ENCODE peak calls at places on chromosomes 16 and 17, in five cellular contexts. N is fibroblast of the aortic adventitia; X is choroid plexus epithelial cell; Q is prostate gland; U is CD8-positive, alpha-beta T cell. V is an unnamed sample.

GRCh38 chr17:78817123-78817522 is 23.5 kb downstream of the USP36 start:
- DNase-seq in N (no peak), X (no peak), Q (no peak), U (peak), V (no peak)

GRCh38 chr17:31663576-31663975 is 195.5 kb downstream of the COPRS start:
- DNase-seq in N (peak), X (peak), Q (no peak), U (no peak), V (no peak)

GRCh38 chr17:36149296-36149820 is 27.1 kb downstream of the TBC1D3B start:
- DNase-seq in N (peak), X (peak), Q (no peak), U (no peak), V (peak)

GRCh38 chr17:71237903-71238538 is 882.8 kb upstream of the SOX9 start:
- DNase-seq in N (peak), X (peak), Q (no peak), U (no peak), V (peak)

GRCh38 chr16:56337131-56337857 is 88.1 kb downstream of the AMFR start:
- DNase-seq in N (no peak), X (no peak), Q (no peak), U (no peak), V (no peak)

GRCh38 chr17:34261568-34261967 is 6.5 kb downstream of the CCL2 start:
- DNase-seq in N (no peak), X (no peak), Q (no peak), U (no peak), V (no peak)

GRCh38 chr17:17395885-17396284 is 80.9 kb upstream of the MED9 start:
- DNase-seq in N (no peak), X (no peak), Q (no peak), U (no peak), V (no peak)

GRCh38 chr17:80779961-80780380 is 211.7 kb upstream of the CHMP6 start:
- DNase-seq in N (peak), X (peak), Q (no peak), U (no peak), V (peak)

GRCh38 chr17:412211-413015 is 59.8 kb upstream of the RPH3AL start:
- DNase-seq in N (peak), X (peak), Q (peak), U (peak), V (peak)

GRCh38 chr17:21275047-21275578 is 9.4 kb upstream of the MAP2K3 start:
- DNase-seq in N (no peak), X (no peak), Q (no peak), U (no peak), V (no peak)

GRCh38 chr16:21300309-21301167 is 22.4 kb upstream of the CRYM start:
- DNase-seq in N (peak), X (peak), Q (peak), U (no peak), V (peak)

GRCh38 chr17:63675607-63676539 is 24.1 kb downstream of the LIMD2 start:
- DNase-seq in N (peak), X (peak), Q (peak), U (no peak), V (peak)

GRCh38 chr16:16158741-16159374 is 64.4 kb downstream of the ABCC6 start:
- DNase-seq in N (no peak), X (peak), Q (no peak), U (no peak), V (no peak)

GRCh38 chr16:17367932-17368331 is 102.8 kb downstream of the XYLT1 start:
- DNase-seq in N (no peak), X (peak), Q (no peak), U (no peak), V (peak)

GRCh38 chr17:7841622-7842379 is 7.8 kb downstream of the KDM6B start:
- DNase-seq in N (peak), X (peak), Q (peak), U (peak), V (peak)

GRCh38 chr16:54282923-54283734 is 3.5 kb downstream of the IRX3 start:
- DNase-seq in N (no peak), X (no peak), Q (no peak), U (no peak), V (no peak)

GRCh38 chr16:65809627-65810026 is 556.9 kb upstream of the CDH5 start:
- DNase-seq in N (no peak), X (no peak), Q (peak), U (no peak), V (no peak)

GRCh38 chr17:39629494-39629880 is 2.7 kb downstream of the PPP1R1B start:
- DNase-seq in N (no peak), X (no peak), Q (no peak), U (no peak), V (no peak)

GRCh38 chr17:39629894-39630293 is 3.1 kb downstream of the PPP1R1B start:
- DNase-seq in N (no peak), X (no peak), Q (no peak), U (peak), V (no peak)

GRCh38 chr17:39627170-39627716 is 491 bp downstream of the PPP1R1B start:
- DNase-seq in N (no peak), X (no peak), Q (no peak), U (no peak), V (no peak)

GRCh38 chr17:39627717-39628516 is 1.2 kb downstream of the PPP1R1B start:
- DNase-seq in N (no peak), X (no peak), Q (no peak), U (no peak), V (no peak)

DNA sequence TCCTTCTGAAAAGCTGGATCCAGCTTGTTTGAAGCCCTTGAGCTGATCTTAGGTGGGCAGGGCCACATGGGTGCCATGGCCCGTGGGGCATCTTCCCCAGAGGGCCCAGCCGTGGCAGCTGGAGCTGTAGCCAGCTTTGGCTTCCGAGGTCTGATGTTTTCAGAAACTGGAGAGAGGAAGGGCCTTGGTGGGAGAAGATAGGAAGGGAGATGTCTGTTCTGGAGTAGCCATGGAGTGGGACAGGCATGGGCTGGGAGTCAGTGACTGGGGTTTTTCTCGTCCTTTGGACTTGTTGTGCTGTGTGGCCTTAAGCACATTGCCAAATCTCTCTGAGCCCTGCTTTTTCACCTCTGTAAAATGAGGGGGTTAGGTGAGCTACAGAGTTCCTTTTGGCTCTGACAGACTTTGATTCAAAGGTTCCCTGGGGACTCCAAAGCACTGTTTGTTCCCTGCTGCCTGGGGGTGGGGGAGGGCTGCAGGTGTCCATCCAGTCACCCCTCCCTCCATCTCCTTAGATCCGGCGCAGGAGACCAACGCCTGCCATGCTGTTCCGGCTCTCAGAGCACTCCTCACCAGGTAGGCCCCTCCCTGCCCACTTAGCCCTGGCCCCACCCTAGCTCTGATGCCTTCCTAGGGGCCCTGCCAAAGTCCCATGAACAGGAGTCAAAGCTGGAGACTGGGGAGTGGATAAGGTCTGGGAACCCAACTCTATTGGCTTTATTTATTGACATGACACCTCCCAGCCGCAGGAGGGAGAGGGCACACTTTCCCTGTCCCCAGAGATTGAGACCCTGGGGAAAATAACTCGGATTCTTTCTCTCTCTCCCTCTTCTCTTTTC is 2.1 kb downstream of the PPP1R1B start:
- DNase-seq in N (no peak), X (no peak), Q (peak), U (no peak), V (no peak)
- H3K4me3 ChIP-seq in N (no peak), X (no peak), Q (no peak), U (no peak), V (no peak)

DNA sequence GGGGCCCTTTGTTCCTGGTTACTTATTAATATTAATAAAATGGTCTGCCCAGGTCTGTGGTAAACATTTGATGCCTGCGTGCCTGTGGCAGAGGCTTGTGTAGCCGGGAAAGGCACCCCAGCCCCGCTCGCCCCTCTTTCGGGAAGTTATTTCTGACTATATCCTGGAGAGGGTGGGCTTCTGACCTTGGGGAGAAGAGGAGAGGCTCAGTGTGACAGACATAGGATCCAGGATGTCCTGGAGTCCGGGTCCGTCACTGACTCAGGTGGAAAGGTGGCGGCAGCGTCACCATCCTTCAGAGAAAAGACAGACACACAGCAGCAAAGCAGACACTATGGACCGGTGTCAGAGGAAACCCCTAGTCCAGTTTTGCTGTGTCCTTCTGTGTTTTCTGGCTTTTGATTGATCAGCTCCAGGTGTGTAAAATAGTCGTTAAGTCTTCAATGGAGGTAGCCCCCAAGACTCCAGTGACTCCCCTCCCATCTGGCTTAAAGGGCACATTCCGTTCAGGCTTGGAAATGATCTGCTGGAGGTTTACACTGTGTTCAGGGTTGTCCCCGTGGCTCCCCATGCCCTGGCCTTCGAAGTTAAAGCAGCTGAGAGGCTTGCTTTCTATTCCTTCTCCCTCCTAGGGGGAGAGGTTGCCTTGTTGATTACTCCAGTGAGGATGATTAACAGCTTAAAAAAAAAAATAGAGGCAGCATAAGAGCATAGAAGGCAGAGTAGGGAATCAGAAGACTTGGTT is 81.6 kb downstream of the CCDC182 start:
- DNase-seq in N (no peak), X (no peak), Q (no peak), U (no peak), V (no peak)
- TF ChIP-seq CTCF in N (no peak), X (no peak), Q (no peak), U (no peak), V (no peak)

DNA sequence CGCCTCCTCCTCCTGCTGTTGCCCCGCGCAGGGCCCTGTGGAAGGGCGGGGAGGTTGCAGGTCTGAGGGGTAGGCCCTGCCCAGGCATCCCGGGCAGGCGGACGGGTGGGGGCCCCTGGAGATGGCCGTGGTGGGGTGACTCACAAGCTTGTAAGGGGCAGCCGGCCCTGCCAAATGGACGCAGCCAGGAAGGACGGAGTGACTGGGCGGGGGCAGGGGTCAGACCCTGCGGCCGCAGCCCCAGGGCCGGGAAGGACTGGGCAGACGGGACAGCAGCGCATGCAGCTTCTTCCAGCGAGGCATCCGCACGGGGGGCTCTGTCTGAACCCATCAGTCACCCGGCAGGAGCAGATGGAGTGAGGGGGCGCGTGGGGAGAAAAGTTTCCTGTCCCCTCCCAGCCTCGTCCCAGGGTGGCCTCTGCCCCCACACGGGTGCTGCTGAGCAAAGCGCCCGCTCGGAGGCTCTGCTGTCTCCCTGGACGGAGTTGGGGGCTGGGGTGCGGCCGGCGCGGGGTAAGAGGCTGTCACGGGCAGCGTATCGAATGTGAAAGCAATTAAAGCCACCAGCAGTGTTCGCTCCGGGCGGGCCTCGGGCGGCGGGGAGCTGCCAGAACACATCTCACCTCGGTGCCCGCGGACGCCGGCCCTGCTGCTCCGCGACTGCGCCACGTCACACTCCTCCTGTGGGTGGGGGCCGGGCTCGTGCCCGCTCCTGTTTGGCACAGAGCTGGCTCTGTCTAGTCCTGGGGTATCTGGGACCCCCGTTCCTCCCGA is 5.4 kb upstream of the PRR35 start:
- DNase-seq in N (peak), X (no peak), Q (peak), U (no peak), V (peak)
- H3K4me3 ChIP-seq in N (peak), X (no peak), Q (no peak), U (no peak), V (peak)

DNA sequence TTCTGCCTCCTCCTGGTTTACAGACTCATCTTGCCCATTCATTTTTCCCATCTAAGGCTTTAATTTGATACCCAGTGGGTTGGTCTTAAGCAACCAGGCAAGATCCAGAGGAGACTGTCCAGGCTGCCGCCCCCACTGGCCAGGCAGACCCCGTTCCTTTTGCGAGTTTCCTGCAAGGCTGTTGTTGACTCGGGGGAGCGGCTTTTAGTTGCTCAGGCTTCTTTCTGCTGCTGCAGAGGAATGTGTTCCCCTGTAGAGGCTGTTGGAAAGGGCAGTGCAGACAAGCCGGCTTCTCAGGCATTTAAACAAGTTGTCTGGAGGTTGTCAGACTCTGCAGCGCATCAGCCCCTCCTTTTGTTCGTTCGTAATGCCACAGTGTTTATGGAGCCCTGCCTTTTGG is 231.2 kb downstream of the PRKCA start:
- DNase-seq in N (peak), X (peak), Q (peak), U (no peak), V (no peak)
- TF ChIP-seq CTCF in N (no peak), X (peak), Q (no peak), U (no peak), V (no peak)

DNA sequence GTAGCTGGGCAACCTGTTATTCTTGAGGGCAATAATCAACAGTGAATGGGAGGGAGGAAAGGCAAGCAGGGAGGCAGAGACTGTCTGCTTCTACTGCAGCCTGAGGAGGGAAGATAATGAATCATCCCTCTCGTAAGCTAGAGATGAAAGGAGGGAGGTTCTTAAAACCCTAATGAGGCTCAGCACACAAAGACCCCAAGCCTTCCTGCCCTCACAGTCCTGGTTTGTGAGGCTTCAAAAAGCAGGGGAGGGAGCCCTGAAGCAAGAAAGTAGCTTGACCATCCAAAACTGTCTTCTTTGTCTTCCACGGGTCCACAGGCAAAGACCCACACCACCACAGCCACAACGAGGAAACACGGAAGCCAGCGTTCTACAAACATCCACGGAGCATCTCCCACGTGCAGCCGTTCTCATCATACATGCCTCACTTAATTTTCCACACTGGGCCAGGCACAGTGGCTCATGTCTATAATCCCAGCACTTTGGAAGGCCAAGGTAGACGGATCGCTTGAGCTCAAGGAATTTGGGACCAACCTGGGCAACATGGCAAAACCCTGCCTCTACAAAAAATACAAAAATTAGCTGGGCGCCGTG is 1.7 kb downstream of the PIK3R5 start:
- DNase-seq in N (no peak), X (no peak), Q (no peak), U (peak), V (no peak)
- H3K4me3 ChIP-seq in N (no peak), X (no peak), Q (no peak), U (peak), V (no peak)

GRCh38 chr17:40363480-40363838 is 1.1 kb downstream of the GJD3 start:
- DNase-seq in N (no peak), X (peak), Q (no peak), U (no peak), V (peak)

GRCh38 chr17:40361925-40362695 is 2.4 kb downstream of the GJD3 start:
- DNase-seq in N (no peak), X (no peak), Q (no peak), U (no peak), V (no peak)

GRCh38 chr17:40361063-40361924 is 3.2 kb downstream of the GJD3 start:
- DNase-seq in N (no peak), X (no peak), Q (no peak), U (no peak), V (no peak)

GRCh38 chr17:40364121-40364861 is at the start of gene GJD3:
- DNase-seq in N (no peak), X (peak), Q (no peak), U (no peak), V (no peak)

DNA sequence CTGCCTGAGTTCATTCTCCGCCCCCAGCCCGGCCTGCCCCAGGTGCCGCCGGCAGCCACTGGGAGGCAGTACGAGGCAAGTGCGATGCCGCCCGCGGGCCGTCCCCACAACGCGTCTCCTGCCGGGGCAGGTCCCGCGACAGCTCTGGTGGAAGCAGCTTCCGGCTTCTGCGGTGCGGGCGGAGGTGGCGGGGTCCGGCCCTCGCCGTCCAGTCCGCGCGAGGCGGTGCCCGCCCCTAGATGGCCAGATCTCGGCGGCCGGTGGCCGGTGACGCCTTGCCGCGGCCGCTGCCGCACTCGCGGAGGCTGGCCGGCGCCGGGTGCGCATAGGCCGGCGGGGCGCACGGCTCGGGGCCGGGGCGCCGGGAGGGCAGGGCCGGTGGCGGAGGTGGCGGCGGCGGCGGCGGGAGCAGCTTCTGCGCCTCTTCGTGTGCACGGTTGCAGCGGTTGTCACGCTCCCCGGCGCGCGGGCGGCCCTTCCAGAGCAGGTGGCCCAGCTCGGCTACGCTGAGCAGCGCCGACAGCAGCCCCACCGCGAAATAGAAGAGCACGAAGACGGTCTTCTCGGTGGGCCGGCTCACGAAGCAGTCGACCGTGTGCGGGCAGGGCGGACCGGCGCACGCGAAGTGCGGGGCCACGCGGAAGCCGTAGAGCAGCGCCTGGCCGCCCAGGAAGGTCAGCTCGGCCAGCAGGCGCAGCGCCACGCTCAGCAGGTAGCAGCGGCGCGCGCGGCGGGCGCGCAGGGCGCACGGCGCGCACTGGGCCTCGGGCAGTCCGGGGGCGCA is 1.6 kb downstream of the GJD3 start:
- DNase-seq in N (peak), X (peak), Q (no peak), U (peak), V (peak)
- TF ChIP-seq CTCF in N (peak), X (peak), Q (no peak), U (peak), V (peak)

DNA sequence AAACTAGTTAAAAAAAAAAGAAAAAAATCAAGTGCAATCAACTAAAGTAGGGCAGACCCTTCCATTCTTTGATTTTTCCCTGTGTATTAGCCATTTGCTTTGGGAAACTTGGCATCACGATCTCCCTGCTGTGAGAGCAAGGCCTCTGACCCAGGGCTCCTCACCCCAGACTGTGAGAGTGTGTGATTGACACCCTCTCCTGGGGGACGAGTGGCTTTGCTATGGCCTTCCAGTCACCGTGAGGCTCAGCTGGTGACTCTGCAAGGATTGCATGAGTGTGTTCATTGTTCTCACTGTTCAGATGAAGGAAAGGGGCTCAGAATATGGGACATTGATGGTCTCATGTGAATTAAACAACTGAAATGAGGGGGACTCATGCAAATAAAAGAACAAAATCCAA is 69.0 kb upstream of the BCAR1 start:
- DNase-seq in N (no peak), X (peak), Q (no peak), U (no peak), V (no peak)
- H3K4me3 ChIP-seq in N (peak), X (no peak), Q (no peak), U (peak), V (peak)

GRCh38 chr16:83886199-83886971 is 12.5 kb upstream of the MLYCD start:
- DNase-seq in N (no peak), X (no peak), Q (no peak), U (no peak), V (no peak)
- TF ChIP-seq CTCF in N (no peak), X (no peak), Q (no peak), U (no peak), V (no peak)

GRCh38 chr16:76527244-76527643 is 250.0 kb downstream of the CNTNAP4 start:
- DNase-seq in N (no peak), X (no peak), Q (no peak), U (no peak), V (no peak)

GRCh38 chr16:76531236-76531635 is 254.0 kb downstream of the CNTNAP4 start:
- DNase-seq in N (no peak), X (no peak), Q (no peak), U (no peak), V (no peak)

GRCh38 chr16:76532188-76532973 is 255.2 kb downstream of the CNTNAP4 start:
- DNase-seq in N (no peak), X (no peak), Q (no peak), U (no peak), V (no peak)
- H3K4me3 ChIP-seq in N (no peak), X (no peak), Q (no peak), U (no peak), V (no peak)